ENCODE peak calls at places on chromosomes 16 and 17, in five cellular contexts. C is cardiac fibroblast, Q is ascending aorta, S is neural crest cell, N is psoas muscle. T is an unnamed sample.

GRCh38 chr17:40550608-40551007 is 14.7 kb downstream of the CCR7 start:
- DNase-seq in C (peak), Q (peak), S (no peak), N (peak), T (no peak)

GRCh38 chr16:57102888-57103879 is 10.8 kb downstream of the CPNE2 start:
- DNase-seq in C (no peak), Q (no peak), S (no peak), N (no peak), T (no peak)

GRCh38 chr17:50834126-50834785 is 1.1 kb upstream of the WFIKKN2 start:
- DNase-seq in C (no peak), Q (no peak), S (no peak), N (no peak), T (no peak)

GRCh38 chr16:88922114-88922825 is 54.7 kb downstream of the CBFA2T3 start:
- DNase-seq in C (peak), Q (peak), S (no peak), N (peak), T (peak)

GRCh38 chr17:65324977-65325376 is 187.8 kb downstream of the RGS9 start:
- DNase-seq in C (peak), Q (no peak), S (no peak), N (peak), T (no peak)

GRCh38 chr16:55737318-55737717 is 81.5 kb downstream of the SLC6A2 start:
- DNase-seq in C (no peak), Q (no peak), S (no peak), N (no peak), T (no peak)

GRCh38 chr17:77423589-77424451 is 283.1 kb downstream of the SEC14L1 start:
- DNase-seq in C (peak), Q (peak), S (no peak), N (peak), T (no peak)

GRCh38 chr17:3812771-3813170 is 11.8 kb upstream of the ITGAE start:
- DNase-seq in C (no peak), Q (no peak), S (no peak), N (no peak), T (no peak)

GRCh38 chr17:44961921-44962350 is 6.2 kb downstream of the C1QL1 start:
- DNase-seq in C (no peak), Q (no peak), S (no peak), N (no peak), T (no peak)

GRCh38 chr16:89711601-89712475 is 8.9 kb downstream of the VPS9D1 start:
- DNase-seq in C (peak), Q (no peak), S (peak), N (no peak), T (peak)

GRCh38 chr17:80913928-80914821 is 77.5 kb upstream of the CHMP6 start:
- DNase-seq in C (no peak), Q (no peak), S (no peak), N (no peak), T (no peak)

GRCh38 chr16:84648595-84649510 is 542 bp downstream of the KLHL36 start:
- DNase-seq in C (no peak), Q (peak), S (peak), N (peak), T (peak)

GRCh38 chr17:28950017-28950751 is 1.1 kb downstream of the PHF12 start:
- DNase-seq in C (peak), Q (peak), S (peak), N (peak), T (peak)

GRCh38 chr16:68486671-68487495 is 38.6 kb upstream of the SMPD3 start:
- DNase-seq in C (no peak), Q (no peak), S (no peak), N (no peak), T (no peak)

GRCh38 chr17:54900457-54901229 is at the start of gene TOM1L1:
- DNase-seq in C (peak), Q (peak), S (peak), N (peak), T (peak)

GRCh38 chr16:54284931-54285413 is 1.6 kb downstream of the IRX3 start:
- DNase-seq in C (peak), Q (no peak), S (no peak), N (no peak), T (no peak)

GRCh38 chr16:49928176-49928892 is 72.4 kb upstream of the ZNF423 start:
- DNase-seq in C (no peak), Q (no peak), S (no peak), N (no peak), T (no peak)

GRCh38 chr16:71637398-71637797 is 11.4 kb downstream of the MARVELD3 start:
- DNase-seq in C (peak), Q (no peak), S (no peak), N (no peak), T (no peak)

GRCh38 chr16:88649195-88649923 is 1.5 kb downstream of the CYBA start:
- DNase-seq in C (no peak), Q (no peak), S (no peak), N (no peak), T (no peak)

GRCh38 chr17:77458202-77459017 is 317.6 kb downstream of the SEC14L1 start:
- DNase-seq in C (no peak), Q (no peak), S (no peak), N (no peak), T (no peak)

GRCh38 chr16:53417011-53417410 is 17.3 kb upstream of the RBL2 start:
- DNase-seq in C (peak), Q (no peak), S (no peak), N (no peak), T (no peak)

GRCh38 chr16:87608400-87608985 is 6.2 kb downstream of the JPH3 start:
- DNase-seq in C (peak), Q (no peak), S (peak), N (peak), T (peak)

GRCh38 chr16:27706803-27707685 is 157.1 kb downstream of the KATNIP start:
- DNase-seq in C (no peak), Q (no peak), S (no peak), N (no peak), T (no peak)

GRCh38 chr17:14308965-14309879 is 8.3 kb downstream of the HS3ST3B1 start:
- DNase-seq in C (peak), Q (peak), S (peak), N (peak), T (peak)

GRCh38 chr17:6497496-6498221 is 53.4 kb downstream of the PIMREG start:
- DNase-seq in C (no peak), Q (peak), S (no peak), N (no peak), T (no peak)

GRCh38 chr17:80760501-80760900 is 215.9 kb downstream of the RPTOR start:
- DNase-seq in C (no peak), Q (no peak), S (no peak), N (no peak), T (peak)

GRCh38 chr16:86508947-86509758 is 1.2 kb upstream of the FOXF1 start:
- DNase-seq in C (peak), Q (no peak), S (no peak), N (peak), T (peak)

GRCh38 chr17:66123163-66123562 is 68.8 kb downstream of the CEP112 start:
- DNase-seq in C (peak), Q (no peak), S (no peak), N (no peak), T (no peak)

GRCh38 chr17:41013181-41013580 is 4.3 kb upstream of the KRTAP3-1 start:
- DNase-seq in C (peak), Q (no peak), S (no peak), N (no peak), T (no peak)

GRCh38 chr17:51103451-51103850 is 17.2 kb downstream of the SPAG9 start:
- DNase-seq in C (no peak), Q (no peak), S (no peak), N (no peak), T (no peak)

GRCh38 chr17:44218344-44219125 is 940 bp downstream of the UBTF start:
- DNase-seq in C (peak), Q (peak), S (peak), N (peak), T (peak)

GRCh38 chr16:4391635-4392381 is 20.2 kb downstream of the VASN start:
- DNase-seq in C (no peak), Q (peak), S (no peak), N (no peak), T (no peak)

GRCh38 chr17:60577147-60577925 is 22.7 kb upstream of the PPM1D start:
- DNase-seq in C (peak), Q (peak), S (no peak), N (no peak), T (no peak)
- TF ChIP-seq CTCF in C (peak), Q (peak), S (no peak), N (peak), T (no peak)

GRCh38 chr16:2016407-2016922 is 3.1 kb upstream of the NPW start:
- DNase-seq in C (no peak), Q (no peak), S (no peak), N (no peak), T (peak)
- TF ChIP-seq CTCF in C (peak), Q (peak), S (peak), N (peak), T (peak)

GRCh38 chr17:49547566-49547965 is 28.1 kb upstream of the NXPH3 start:
- DNase-seq in C (no peak), Q (no peak), S (no peak), N (no peak), T (no peak)
- TF ChIP-seq CTCF in C (no peak), Q (no peak), S (no peak), N (no peak), T (no peak)

GRCh38 chr17:35679007-35679682 is 52.3 kb upstream of the RASL10B start:
- DNase-seq in C (no peak), Q (no peak), S (no peak), N (no peak), T (no peak)
- TF ChIP-seq CTCF in C (no peak), Q (no peak), S (no peak), N (no peak), T (no peak)

DNA sequence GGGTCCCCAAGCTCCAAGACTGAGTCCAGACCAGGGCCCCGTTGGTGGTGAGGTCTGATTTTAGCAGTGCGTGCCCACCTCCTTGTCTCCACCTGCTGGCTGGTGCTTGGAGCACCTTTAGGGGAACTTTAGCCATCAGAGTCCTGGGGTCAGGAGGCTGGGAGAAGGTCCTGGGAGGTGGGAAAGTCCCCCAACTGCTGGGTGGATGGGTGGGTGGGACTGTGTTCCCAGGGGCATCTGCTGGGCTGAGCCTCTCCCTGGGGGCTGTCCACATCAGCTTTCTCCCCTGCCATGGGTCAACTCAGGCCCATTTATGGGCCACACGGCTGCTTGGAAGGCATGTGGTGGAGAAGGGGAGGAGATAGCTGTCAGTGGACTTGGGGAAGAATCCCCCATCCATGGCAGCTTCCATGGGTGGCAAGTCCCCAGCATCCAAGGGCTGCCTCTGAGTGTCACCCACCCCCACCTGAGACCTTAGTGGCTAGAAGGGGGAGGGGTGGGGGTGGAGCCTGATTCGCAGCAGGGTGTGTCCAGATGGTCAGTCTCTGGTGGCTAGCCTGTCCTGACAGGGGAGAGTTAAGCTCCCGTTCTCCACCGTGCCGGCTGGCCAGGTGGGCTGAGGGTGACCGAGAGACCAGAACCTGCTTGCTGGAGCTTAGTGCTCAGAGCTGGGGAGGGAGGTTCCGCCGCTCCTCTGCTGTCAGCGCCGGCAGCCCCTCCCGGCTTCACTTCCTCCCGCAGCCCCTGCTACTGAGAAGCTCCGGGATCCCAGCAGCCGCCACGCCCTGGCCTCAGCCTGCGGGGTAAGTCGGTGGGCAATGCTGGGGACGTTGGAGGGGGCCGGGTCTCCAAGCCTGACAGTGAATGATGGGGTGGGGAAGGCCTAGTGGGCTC is at the start of gene TRPV2:
- DNase-seq in C (no peak), Q (no peak), S (no peak), N (no peak), T (no peak)
- TF ChIP-seq CTCF in C (peak), Q (peak), S (no peak), N (peak), T (no peak)

T was measured in Calu3.